ENCODE peak calls at places on chromosomes 4 and X, in five cellular contexts. U, Q, H, E and P are unnamed samples.

GRCh38 chrX:24167719-24168472 is 18.4 kb downstream of the ZFX start:
- DNase-seq in U (no peak), Q (no peak), H (no peak), E (no peak), P (no peak)

GRCh38 chr4:38290360-38290759 is 330.2 kb downstream of the PTTG2 start:
- DNase-seq in U (no peak), Q (no peak), H (no peak), E (no peak), P (no peak)

GRCh38 chr4:2075987-2076907 is 17.1 kb downstream of the NAT8L start:
- DNase-seq in U (no peak), Q (no peak), H (no peak), E (no peak), P (no peak)

GRCh38 chrX:2188316-2188715 is 312.5 kb downstream of the DHRSX start:
- DNase-seq in U (no peak), Q (peak), H (peak), E (no peak), P (no peak)

GRCh38 chr4:111546881-111547280 is 598.4 kb upstream of the FAM241A start:
- DNase-seq in U (no peak), Q (no peak), H (no peak), E (no peak), P (no peak)

GRCh38 chrX:97039363-97040029 is 155.8 kb downstream of the RPA4 start:
- DNase-seq in U (no peak), Q (peak), H (no peak), E (peak), P (no peak)

GRCh38 chr4:55297346-55297745 is 48.7 kb upstream of the SRD5A3 start:
- DNase-seq in U (no peak), Q (no peak), H (no peak), E (no peak), P (no peak)

GRCh38 chr4:76624271-76624681 is 189.2 kb downstream of the SHROOM3 start:
- DNase-seq in U (no peak), Q (peak), H (peak), E (no peak), P (no peak)

GRCh38 chr4:161817822-161818412 is 345.9 kb downstream of the FSTL5 start:
- DNase-seq in U (no peak), Q (no peak), H (no peak), E (no peak), P (no peak)

GRCh38 chr4:2007804-2008670 is 737 bp downstream of the NELFA start:
- DNase-seq in U (no peak), Q (no peak), H (peak), E (no peak), P (no peak)

GRCh38 chr4:159144112-159144694 is 41.3 kb downstream of the RAPGEF2 start:
- DNase-seq in U (no peak), Q (no peak), H (no peak), E (no peak), P (no peak)

GRCh38 chr4:17554568-17554967 is 22.4 kb upstream of the LAP3 start:
- DNase-seq in U (no peak), Q (no peak), H (no peak), E (no peak), P (no peak)

GRCh38 chr4:144582105-144582850 is 63.7 kb upstream of the HHIP start:
- DNase-seq in U (no peak), Q (no peak), H (no peak), E (no peak), P (no peak)

GRCh38 chr4:82044141-82044993 is 329.4 kb downstream of the HNRNPD start:
- DNase-seq in U (no peak), Q (peak), H (peak), E (peak), P (no peak)

GRCh38 chr4:109562457-109563237 is 2.6 kb downstream of the MCUB start:
- DNase-seq in U (no peak), Q (no peak), H (no peak), E (no peak), P (no peak)

GRCh38 chr4:124481123-124481522 is 231.4 kb downstream of the ANKRD50 start:
- DNase-seq in U (no peak), Q (no peak), H (no peak), E (no peak), P (no peak)

GRCh38 chrX:65697915-65698796 is 30.7 kb downstream of the MSN start:
- DNase-seq in U (peak), Q (peak), H (peak), E (peak), P (peak)
- H3K27ac ChIP-seq in U (peak), Q (peak), H (peak), E (peak), P (peak)

GRCh38 chr4:113411496-113411938 is 350.0 kb downstream of the CAMK2D start:
- DNase-seq in U (no peak), Q (peak), H (no peak), E (no peak), P (no peak)
- TF ChIP-seq CTCF in U (no peak), Q (no peak), H (no peak), E (no peak), P (no peak)

GRCh38 chr4:47471591-47471990 is 8.1 kb upstream of the COMMD8 start:
- DNase-seq in U (no peak), Q (no peak), H (no peak), E (no peak), P (no peak)

GRCh38 chr4:47466061-47466785 is 2.7 kb upstream of the COMMD8 start:
- DNase-seq in U (no peak), Q (no peak), H (no peak), E (no peak), P (no peak)

GRCh38 chr4:47469951-47470350 is 6.4 kb upstream of the COMMD8 start:
- DNase-seq in U (no peak), Q (no peak), H (no peak), E (no peak), P (no peak)

GRCh38 chr4:47471064-47471463 is 7.6 kb upstream of the COMMD8 start:
- DNase-seq in U (no peak), Q (no peak), H (no peak), E (no peak), P (no peak)

GRCh38 chr4:47468686-47469365 is 5.3 kb upstream of the COMMD8 start:
- DNase-seq in U (no peak), Q (no peak), H (no peak), E (no peak), P (no peak)
- H3K27ac ChIP-seq in U (no peak), Q (no peak), H (no peak), E (no peak), P (no peak)

GRCh38 chrX:15973941-15974340 is 119.3 kb upstream of the AP1S2 start:
- DNase-seq in U (no peak), Q (peak), H (no peak), E (peak), P (no peak)

GRCh38 chrX:15971696-15972095 is 117.1 kb upstream of the AP1S2 start:
- DNase-seq in U (no peak), Q (no peak), H (no peak), E (no peak), P (no peak)

GRCh38 chrX:15977644-15978043 is 123.0 kb upstream of the AP1S2 start:
- DNase-seq in U (no peak), Q (no peak), H (no peak), E (no peak), P (no peak)

GRCh38 chrX:15973299-15973698 is 118.7 kb upstream of the AP1S2 start:
- DNase-seq in U (no peak), Q (peak), H (peak), E (no peak), P (no peak)
- TF ChIP-seq CTCF in U (no peak), Q (peak), H (peak), E (peak), P (no peak)

DNA sequence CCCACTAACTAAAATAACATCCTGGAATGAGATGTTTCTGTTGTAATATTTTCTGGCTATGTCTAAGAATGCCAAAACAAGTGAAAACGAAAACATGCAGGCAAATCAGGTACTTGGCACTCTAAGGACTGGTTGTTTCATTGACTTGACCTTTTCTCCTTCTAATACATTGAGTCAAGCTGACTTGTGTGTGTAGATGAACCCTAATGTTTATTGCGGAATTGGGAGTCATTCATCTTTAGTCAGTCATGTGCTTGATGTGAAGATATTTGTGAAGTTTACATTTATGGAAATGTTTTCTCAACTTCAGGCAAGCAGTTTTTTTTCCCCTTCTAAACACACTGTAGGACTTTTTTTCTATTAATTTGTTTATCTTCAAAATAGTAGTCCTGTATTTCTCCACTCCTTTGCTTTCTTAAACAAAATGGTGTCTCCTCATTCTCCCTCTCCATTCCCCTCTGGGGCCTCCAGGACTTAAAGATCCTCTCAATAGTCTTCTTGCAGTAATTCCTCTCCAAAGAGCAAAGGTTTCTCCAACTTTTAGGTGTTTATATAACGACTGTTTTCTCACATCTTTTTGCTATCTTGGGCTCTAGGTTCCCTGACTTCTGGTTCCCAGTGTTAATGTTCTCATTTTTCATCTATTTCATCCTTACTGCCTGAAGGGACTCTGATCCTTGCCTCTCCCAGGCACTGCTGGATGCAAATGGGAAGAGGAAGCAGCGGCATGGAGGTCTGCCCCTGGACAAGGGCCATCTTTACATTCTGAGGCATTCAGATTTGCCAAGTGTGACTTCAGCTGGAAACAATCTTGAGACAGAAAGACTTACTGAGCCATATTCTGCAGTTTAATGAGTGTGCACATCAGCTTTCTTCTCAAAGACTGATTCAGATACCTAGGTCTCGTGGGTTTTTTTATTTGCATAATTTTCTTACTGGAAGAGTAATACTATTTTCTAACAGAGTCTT is 166.4 kb downstream of the ARHGAP6 start:
- DNase-seq in U (no peak), Q (no peak), H (no peak), E (no peak), P (no peak)
- H3K27ac ChIP-seq in U (no peak), Q (no peak), H (no peak), E (no peak), P (no peak)

GRCh38 chrX:13754765-13755164 is 20.2 kb downstream of the OFD1 start:
- DNase-seq in U (no peak), Q (no peak), H (no peak), E (no peak), P (no peak)
- TF ChIP-seq CTCF in U (no peak), Q (no peak), H (no peak), E (no peak), P (no peak)

GRCh38 chr4:156949373-156949814 is 22.2 kb downstream of the PDGFC start:
- DNase-seq in U (no peak), Q (no peak), H (no peak), E (no peak), P (no peak)
- H3K27ac ChIP-seq in U (no peak), Q (no peak), H (no peak), E (peak), P (no peak)

DNA sequence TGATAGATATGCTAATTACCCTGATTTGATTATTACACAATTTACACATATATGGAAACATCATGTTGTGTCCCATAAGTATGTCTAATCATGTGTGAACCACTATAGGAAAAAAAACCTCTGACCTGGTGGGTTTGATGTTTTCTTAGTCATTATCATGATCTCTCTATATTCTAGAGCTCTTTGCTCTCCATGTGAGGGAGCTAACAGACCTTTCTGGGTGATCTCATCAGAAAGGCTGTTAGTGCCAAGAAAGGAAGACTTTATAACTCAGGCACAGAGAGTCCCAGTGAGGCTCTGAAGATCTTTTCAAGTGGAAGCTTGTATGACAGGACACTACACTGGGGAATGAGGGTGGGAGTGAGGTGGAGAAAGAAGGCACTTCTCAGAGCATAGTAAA is 527.7 kb upstream of the MAGEB2 start:
- DNase-seq in U (no peak), Q (no peak), H (no peak), E (no peak), P (no peak)
- TF ChIP-seq CTCF in U (no peak), Q (no peak), H (no peak), E (no peak), P (no peak)

DNA sequence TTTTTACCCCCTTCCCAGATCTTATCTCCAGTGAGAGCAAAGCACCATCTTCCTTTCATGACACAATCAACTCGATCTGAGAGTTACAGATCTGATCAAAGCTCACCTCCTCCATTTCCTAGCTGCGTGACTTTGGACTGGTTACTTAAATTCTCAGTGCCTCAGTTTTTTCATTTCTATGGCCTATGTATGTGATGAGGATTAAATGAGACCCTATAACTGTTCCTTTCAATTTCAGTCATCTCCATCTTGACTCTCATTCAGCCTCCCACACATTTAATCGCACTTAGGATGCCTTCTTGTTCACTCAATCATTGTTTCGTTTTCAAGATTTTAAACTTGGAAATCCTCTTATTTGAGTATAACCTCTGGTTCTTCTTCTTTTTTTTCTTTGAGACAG is 20.1 kb upstream of the CXCR3 start:
- DNase-seq in U (no peak), Q (no peak), H (no peak), E (no peak), P (no peak)
- H3K27ac ChIP-seq in U (no peak), Q (no peak), H (no peak), E (no peak), P (no peak)

GRCh38 chr4:130808492-130808891 is 1712.5 kb downstream of the C4orf33 start:
- DNase-seq in U (no peak), Q (no peak), H (peak), E (no peak), P (no peak)
- TF ChIP-seq CTCF in U (no peak), Q (peak), H (peak), E (peak), P (no peak)